ENCODE peak calls at places on chromosomes 3 and 15, in ten cellular contexts. N, B, V, O, S, F, P, W, R and K are unnamed samples.

GRCh38 chr3:27613846-27614500 is 108.2 kb downstream of the EOMES start:
- DNase-seq in N (no peak), B (no peak), V (no peak), O (no peak), S (no peak), F (no peak), P (no peak), W (no peak), R (no peak), K (no peak)

GRCh38 chr3:119297169-119297568 is 3.0 kb downstream of the ARHGAP31 start:
- DNase-seq in N (no peak), B (peak), V (no peak), O (no peak), S (no peak), F (no peak), P (no peak), W (no peak), R (no peak), K (no peak)

GRCh38 chr15:78282324-78282723 is 17.1 kb downstream of the SKIC8 start:
- DNase-seq in N (no peak), B (no peak), V (no peak), O (no peak), S (no peak), F (no peak), P (no peak), W (no peak), R (no peak), K (no peak)

GRCh38 chr15:94327356-94327936 is 96.1 kb downstream of the MCTP2 start:
- DNase-seq in N (peak), B (peak), V (peak), O (no peak), S (peak), F (peak), P (no peak), W (no peak), R (no peak), K (no peak)

GRCh38 chr15:27086800-27087199 is 115.8 kb downstream of the GABRG3 start:
- DNase-seq in N (no peak), B (no peak), V (no peak), O (no peak), S (no peak), F (no peak), P (no peak), W (no peak), R (no peak), K (no peak)

GRCh38 chr3:138474163-138474562 is 39.7 kb downstream of the ESYT3 start:
- DNase-seq in N (no peak), B (no peak), V (no peak), O (peak), S (no peak), F (peak), P (no peak), W (no peak), R (no peak), K (no peak)

GRCh38 chr15:81740402-81740801 is 305.4 kb downstream of the MEX3B start:
- DNase-seq in N (no peak), B (no peak), V (no peak), O (no peak), S (no peak), F (no peak), P (no peak), W (no peak), R (no peak), K (no peak)

GRCh38 chr3:65245133-65246076 is 557.6 kb upstream of the ADAMTS9 start:
- DNase-seq in N (peak), B (no peak), V (no peak), O (no peak), S (peak), F (no peak), P (no peak), W (no peak), R (no peak), K (no peak)

GRCh38 chr15:98853593-98854420 is 153.8 kb downstream of the PGPEP1L start:
- DNase-seq in N (no peak), B (peak), V (no peak), O (no peak), S (peak), F (peak), P (no peak), W (peak), R (no peak), K (no peak)

GRCh38 chr3:72907851-72908620 is 20.2 kb downstream of the GXYLT2 start:
- DNase-seq in N (no peak), B (peak), V (no peak), O (no peak), S (peak), F (no peak), P (no peak), W (no peak), R (no peak), K (no peak)

GRCh38 chr3:65425880-65426279 is 612.8 kb downstream of the MAGI1 start:
- DNase-seq in N (no peak), B (no peak), V (no peak), O (no peak), S (peak), F (peak), P (no peak), W (no peak), R (no peak), K (no peak)

GRCh38 chr3:52704611-52705437 is 767 bp downstream of the GLT8D1 start:
- DNase-seq in N (no peak), B (peak), V (peak), O (no peak), S (peak), F (peak), P (peak), W (no peak), R (no peak), K (no peak)

GRCh38 chr3:112605285-112605684 is 35.7 kb downstream of the CCDC80 start:
- DNase-seq in N (no peak), B (peak), V (no peak), O (no peak), S (no peak), F (no peak), P (no peak), W (no peak), R (no peak), K (no peak)

GRCh38 chr3:170467007-170467406 is 48.3 kb downstream of the CLDN11 start:
- DNase-seq in N (no peak), B (no peak), V (no peak), O (peak), S (no peak), F (no peak), P (no peak), W (no peak), R (no peak), K (no peak)

GRCh38 chr3:186021673-186022362 is 84.0 kb upstream of the TRA2B start:
- DNase-seq in N (peak), B (peak), V (no peak), O (no peak), S (peak), F (no peak), P (no peak), W (no peak), R (no peak), K (no peak)

GRCh38 chr3:75192065-75192658 is 472.0 kb upstream of the FRG2C start:
- DNase-seq in N (peak), B (peak), V (peak), O (no peak), S (peak), F (peak), P (peak), W (peak), R (peak), K (peak)

GRCh38 chr3:3573341-3573740 is 225.9 kb upstream of the LRRN1 start:
- DNase-seq in N (no peak), B (no peak), V (no peak), O (no peak), S (no peak), F (no peak), P (no peak), W (no peak), R (no peak), K (no peak)

GRCh38 chr3:127217594-127218456 is 24.9 kb downstream of the PRR23E start:
- DNase-seq in N (no peak), B (peak), V (no peak), O (no peak), S (peak), F (no peak), P (no peak), W (no peak), R (no peak), K (no peak)

GRCh38 chr3:55579499-55579898 is 92.4 kb upstream of the WNT5A start:
- DNase-seq in N (no peak), B (no peak), V (no peak), O (no peak), S (peak), F (no peak), P (no peak), W (no peak), R (no peak), K (no peak)

GRCh38 chr15:44705981-44706380 is 5.1 kb downstream of the PATL2 start:
- DNase-seq in N (no peak), B (no peak), V (no peak), O (no peak), S (no peak), F (no peak), P (no peak), W (no peak), R (no peak), K (no peak)

GRCh38 chr3:48268381-48268935 is 27.6 kb downstream of the ZNF589 start:
- DNase-seq in N (no peak), B (peak), V (no peak), O (peak), S (peak), F (no peak), P (peak), W (no peak), R (no peak), K (no peak)

GRCh38 chr3:27681249-27681748 is 40.8 kb downstream of the EOMES start:
- DNase-seq in N (peak), B (peak), V (peak), O (peak), S (peak), F (peak), P (peak), W (no peak), R (peak), K (peak)

GRCh38 chr3:60140160-60140559 is 1090.3 kb upstream of the CFAP20DC start:
- DNase-seq in N (no peak), B (no peak), V (no peak), O (no peak), S (no peak), F (no peak), P (peak), W (no peak), R (no peak), K (no peak)

GRCh38 chr3:73081140-73081539 is 19.7 kb downstream of the EBLN2 start:
- DNase-seq in N (no peak), B (no peak), V (no peak), O (no peak), S (no peak), F (no peak), P (no peak), W (no peak), R (no peak), K (no peak)

GRCh38 chr3:175434591-175434990 is 575.5 kb downstream of the NAALADL2 start:
- DNase-seq in N (no peak), B (no peak), V (no peak), O (no peak), S (no peak), F (no peak), P (no peak), W (no peak), R (no peak), K (no peak)

GRCh38 chr15:77225088-77225487 is 154.2 kb upstream of the TSPAN3 start:
- DNase-seq in N (no peak), B (no peak), V (no peak), O (no peak), S (no peak), F (no peak), P (no peak), W (no peak), R (no peak), K (no peak)

GRCh38 chr3:171833775-171834460 is 9.2 kb upstream of the TMEM212 start:
- DNase-seq in N (no peak), B (peak), V (peak), O (no peak), S (peak), F (no peak), P (no peak), W (no peak), R (no peak), K (no peak)

GRCh38 chr3:13528217-13528801 is 20.6 kb upstream of the FBLN2 start:
- DNase-seq in N (no peak), B (peak), V (no peak), O (peak), S (no peak), F (peak), P (no peak), W (peak), R (no peak), K (no peak)

GRCh38 chr15:95162967-95163531 is 931.7 kb downstream of the MCTP2 start:
- DNase-seq in N (no peak), B (peak), V (no peak), O (no peak), S (peak), F (no peak), P (no peak), W (no peak), R (no peak), K (no peak)

GRCh38 chr15:90482124-90483011 is 47.4 kb upstream of the CRTC3 start:
- DNase-seq in N (peak), B (peak), V (peak), O (no peak), S (peak), F (peak), P (peak), W (peak), R (no peak), K (no peak)